ENCODE peak calls at places on chromosome 1, in seven cellular contexts. L, N, C, Y, E, U and Z are unnamed samples.

GRCh38 chr1:112995890-112996289 is 39.9 kb upstream of the SLC16A1 start:
- DNase-seq in L (no peak), N (no peak), C (no peak), Y (no peak), E (no peak), U (no peak), Z (no peak)

GRCh38 chr1:17099941-17100340 is 19.3 kb downstream of the PADI2 start:
- DNase-seq in L (no peak), N (no peak), C (no peak), Y (no peak), E (no peak), U (no peak), Z (no peak)

GRCh38 chr1:171210355-171210754 is 25.3 kb downstream of the FMO2 start:
- DNase-seq in L (no peak), N (no peak), C (no peak), Y (no peak), E (no peak), U (no peak), Z (peak)

GRCh38 chr1:53115403-53116306 is 26.8 kb downstream of the SLC1A7 start:
- DNase-seq in L (no peak), N (peak), C (peak), Y (no peak), E (peak), U (no peak), Z (no peak)

GRCh38 chr1:79982218-79982617 is 975.7 kb upstream of the ADGRL4 start:
- DNase-seq in L (no peak), N (no peak), C (no peak), Y (no peak), E (no peak), U (no peak), Z (no peak)

GRCh38 chr1:76068542-76068941 is 6.0 kb upstream of the ST6GALNAC3 start:
- DNase-seq in L (no peak), N (no peak), C (no peak), Y (no peak), E (peak), U (no peak), Z (no peak)

GRCh38 chr1:231666220-231666956 is 39.8 kb downstream of the DISC1 start:
- DNase-seq in L (no peak), N (no peak), C (no peak), Y (no peak), E (no peak), U (no peak), Z (no peak)

GRCh38 chr1:175131100-175131499 is 61.5 kb downstream of the KIAA0040 start:
- DNase-seq in L (no peak), N (no peak), C (no peak), Y (no peak), E (no peak), U (no peak), Z (no peak)

GRCh38 chr1:155978973-155979429 is 654 bp upstream of the ARHGEF2 start:
- DNase-seq in L (no peak), N (peak), C (no peak), Y (no peak), E (no peak), U (no peak), Z (no peak)

GRCh38 chr1:158037876-158038359 is 44.5 kb downstream of the KIRREL1 start:
- DNase-seq in L (no peak), N (no peak), C (no peak), Y (no peak), E (no peak), U (no peak), Z (no peak)

DNA sequence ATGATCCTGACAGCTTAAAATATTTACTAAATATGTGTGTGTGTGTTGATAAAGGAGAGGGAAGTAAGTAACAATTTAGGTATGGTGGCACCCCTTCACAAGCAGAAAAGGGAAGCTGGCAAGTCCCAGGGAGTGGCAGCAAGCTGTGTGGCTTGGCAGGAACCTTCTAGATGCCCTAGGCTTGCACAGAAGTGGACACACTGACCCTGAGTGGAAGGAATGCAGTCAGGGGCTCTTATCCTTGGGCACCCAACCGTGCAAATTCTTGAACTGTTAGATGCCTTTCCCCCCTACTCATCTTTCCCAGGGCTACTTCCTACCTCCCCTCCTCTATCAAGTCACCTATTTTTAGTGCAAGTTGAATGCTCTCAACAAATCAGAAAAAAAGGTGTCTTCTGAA is 18.9 kb downstream of the ACP6 start:
- DNase-seq in L (no peak), N (no peak), C (no peak), Y (no peak), E (no peak), U (no peak), Z (no peak)
- TF ChIP-seq JUND in L (no peak), N (no peak), C (no peak), Y (no peak), E (no peak), U (no peak), Z (no peak)

DNA sequence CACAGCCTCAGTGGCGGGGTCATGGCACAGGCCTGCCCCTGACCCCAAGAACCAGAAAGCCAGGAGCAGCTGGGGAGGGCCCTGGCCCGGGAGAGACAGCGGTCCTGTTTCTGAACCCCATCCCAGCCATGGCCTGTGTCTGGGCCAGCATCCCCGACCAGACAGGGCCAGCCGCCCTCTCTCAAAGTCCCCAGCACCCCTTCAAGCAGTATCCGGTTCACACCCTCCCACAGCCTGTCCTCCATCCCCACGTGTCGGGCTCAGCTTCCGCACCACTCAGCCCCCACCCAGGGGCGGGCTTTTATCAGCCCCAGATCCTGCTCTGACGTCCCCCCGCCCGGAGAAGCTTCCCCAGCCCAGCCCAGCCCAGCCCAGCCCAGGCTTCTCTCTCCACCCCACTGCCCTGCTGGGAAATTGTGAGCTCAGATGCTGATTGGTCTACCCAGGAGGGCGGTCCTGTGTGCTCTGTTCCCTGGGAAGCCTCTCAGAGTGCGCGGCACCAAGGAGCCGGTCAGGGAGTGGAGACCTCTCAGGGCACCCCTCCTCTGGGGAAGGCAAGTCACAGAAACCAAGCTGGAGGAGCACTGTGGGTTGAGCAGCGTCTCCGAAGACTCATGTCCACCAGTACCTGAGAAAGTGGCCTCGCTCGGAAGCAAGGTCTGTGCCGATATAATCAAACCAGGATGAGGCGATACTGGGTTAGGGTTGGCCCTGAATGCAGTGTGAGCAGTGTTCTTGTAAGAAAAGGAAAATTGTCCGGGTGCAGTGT is 4.7 kb upstream of the FAAP20 start:
- DNase-seq in L (no peak), N (peak), C (peak), Y (peak), E (peak), U (peak), Z (no peak)
- TF ChIP-seq JUND in L (no peak), N (peak), C (no peak), Y (no peak), E (no peak), U (no peak), Z (no peak)

GRCh38 chr1:43349594-43350306 is 9.0 kb upstream of the CDC20 start:
- DNase-seq in L (no peak), N (no peak), C (no peak), Y (no peak), E (no peak), U (no peak), Z (peak)

GRCh38 chr1:43350976-43351375 is 7.8 kb upstream of the CDC20 start:
- DNase-seq in L (no peak), N (no peak), C (no peak), Y (no peak), E (no peak), U (no peak), Z (no peak)

GRCh38 chr1:43346636-43347035 is 9.0 kb downstream of the MPL start:
- DNase-seq in L (no peak), N (no peak), C (no peak), Y (no peak), E (no peak), U (no peak), Z (no peak)

GRCh38 chr1:43348809-43349593 is 9.8 kb upstream of the CDC20 start:
- DNase-seq in L (peak), N (no peak), C (peak), Y (peak), E (peak), U (no peak), Z (peak)

DNA sequence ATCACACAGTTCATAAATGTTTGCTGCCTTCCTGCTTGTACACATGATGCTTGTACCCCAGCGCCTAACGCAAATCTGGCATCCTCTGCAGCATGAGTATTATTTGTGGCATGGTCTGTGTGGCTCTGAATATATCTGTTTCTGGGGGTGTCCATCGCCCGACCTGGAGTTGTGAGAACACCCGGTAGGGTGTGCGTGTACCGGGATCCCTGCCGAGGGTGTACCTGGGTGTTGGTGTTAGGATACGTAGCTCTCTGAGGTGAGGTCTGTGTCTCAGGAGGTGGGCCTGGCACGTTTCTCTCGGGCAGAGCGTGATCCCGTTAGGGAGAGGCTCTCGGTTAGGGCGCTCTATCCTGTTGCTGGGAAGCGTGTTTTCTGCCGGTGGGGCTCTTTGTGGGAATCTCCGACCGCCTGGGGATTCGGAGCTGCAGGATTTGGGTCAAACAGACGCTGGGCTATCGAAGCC is 10.4 kb upstream of the CDC20 start:
- DNase-seq in L (no peak), N (no peak), C (no peak), Y (no peak), E (peak), U (no peak), Z (peak)
- TF ChIP-seq JUND in L (no peak), N (no peak), C (no peak), Y (no peak), E (no peak), U (no peak), Z (no peak)

DNA sequence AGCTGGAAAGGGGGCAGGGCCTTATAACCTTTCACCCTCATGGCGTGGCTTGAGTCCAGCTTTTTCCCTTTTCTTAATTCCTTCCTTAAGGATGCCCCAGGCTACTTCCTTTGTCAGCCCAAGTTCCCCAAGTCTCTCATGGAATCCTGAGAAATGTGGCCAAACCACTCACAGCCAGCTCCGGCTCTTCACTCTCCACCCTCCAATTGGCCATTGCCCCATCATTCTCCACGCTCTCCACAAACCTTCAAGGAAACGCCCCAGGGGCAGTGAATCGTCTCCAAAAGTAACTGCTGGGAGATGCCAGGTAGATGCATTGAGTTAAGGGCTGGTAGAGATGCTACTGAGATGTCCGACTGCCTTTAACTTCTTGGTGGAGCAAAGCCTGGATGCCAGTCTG is 113.5 kb upstream of the CD34 start:
- DNase-seq in L (no peak), N (no peak), C (no peak), Y (no peak), E (no peak), U (no peak), Z (no peak)
- TF ChIP-seq JUND in L (no peak), N (no peak), C (no peak), Y (no peak), E (no peak), U (no peak), Z (no peak)

GRCh38 chr1:41659903-41660302 is 175.4 kb upstream of the EDN2 start:
- DNase-seq in L (no peak), N (no peak), C (no peak), Y (no peak), E (no peak), U (no peak), Z (no peak)

GRCh38 chr1:41657101-41657500 is 172.6 kb upstream of the EDN2 start:
- DNase-seq in L (no peak), N (no peak), C (no peak), Y (no peak), E (no peak), U (no peak), Z (no peak)

GRCh38 chr1:41657679-41658078 is 173.2 kb upstream of the EDN2 start:
- DNase-seq in L (no peak), N (no peak), C (no peak), Y (no peak), E (no peak), U (no peak), Z (no peak)

GRCh38 chr1:41659159-41659495 is 174.6 kb upstream of the EDN2 start:
- DNase-seq in L (no peak), N (no peak), C (no peak), Y (no peak), E (no peak), U (no peak), Z (no peak)

DNA sequence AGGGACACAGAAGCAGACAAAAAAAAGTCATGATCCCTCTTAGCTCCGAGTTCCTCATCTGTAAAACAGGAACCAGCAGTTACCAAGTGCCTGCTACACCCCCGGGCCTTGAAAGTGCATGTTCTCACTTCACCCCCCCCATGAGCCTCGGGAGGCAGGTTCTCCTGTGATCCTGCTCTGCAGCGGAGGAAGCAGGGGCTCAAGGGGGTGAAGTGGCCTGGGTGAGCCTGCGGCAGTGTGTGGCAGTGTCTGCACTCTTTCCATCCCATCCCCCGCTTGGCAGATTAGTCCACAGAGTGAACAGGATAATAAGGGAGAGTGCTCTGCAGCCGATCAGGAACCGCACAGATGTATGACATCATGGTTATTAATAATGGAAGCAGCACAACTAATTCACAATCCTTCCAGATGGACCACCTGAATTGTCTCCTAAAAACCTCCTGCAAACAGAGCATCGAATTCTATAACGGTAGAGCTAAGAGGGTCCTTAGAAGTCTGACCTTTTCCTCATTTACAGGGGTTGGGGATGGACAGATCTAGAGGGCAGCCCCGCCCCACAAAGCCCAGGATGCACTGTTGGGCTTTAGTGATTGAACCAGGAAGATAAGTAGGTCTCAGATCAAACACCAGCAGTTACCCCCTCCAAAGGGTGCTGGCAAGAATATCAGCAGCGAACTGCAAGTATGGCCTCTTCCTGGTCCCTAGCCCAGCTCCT is 174.1 kb upstream of the EDN2 start:
- DNase-seq in L (no peak), N (no peak), C (peak), Y (no peak), E (no peak), U (no peak), Z (no peak)
- TF ChIP-seq JUND in L (no peak), N (no peak), C (no peak), Y (no peak), E (no peak), U (no peak), Z (no peak)

DNA sequence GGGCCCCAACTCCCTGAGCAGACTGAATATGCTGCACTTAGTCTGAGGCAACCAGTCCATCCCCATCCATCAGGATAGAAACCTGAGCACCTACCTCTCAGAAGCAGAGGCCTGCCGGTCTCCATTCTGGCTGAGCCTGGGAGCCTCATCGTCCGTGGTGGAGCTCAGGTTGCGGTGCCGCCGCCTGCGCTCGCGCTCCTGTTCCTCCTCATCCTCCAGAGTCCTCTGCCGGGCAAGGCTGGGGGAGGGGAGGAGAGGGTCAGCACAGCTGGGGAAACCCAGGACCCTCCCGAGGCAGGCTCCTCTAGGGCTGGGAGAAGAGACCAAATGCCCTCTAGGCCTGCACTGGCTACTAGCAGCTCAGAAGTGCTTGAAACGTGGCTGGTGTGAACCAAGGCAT is 10.1 kb downstream of the LAD1 start:
- DNase-seq in L (no peak), N (no peak), C (no peak), Y (no peak), E (no peak), U (no peak), Z (no peak)
- TF ChIP-seq JUND in L (no peak), N (no peak), C (no peak), Y (no peak), E (no peak), U (no peak), Z (no peak)

GRCh38 chr1:54967372-54967771 is 13.1 kb upstream of the TMEM61 start:
- DNase-seq in L (no peak), N (no peak), C (no peak), Y (no peak), E (no peak), U (no peak), Z (no peak)
- TF ChIP-seq JUND in L (no peak), N (peak), C (no peak), Y (no peak), E (no peak), U (no peak), Z (no peak)

DNA sequence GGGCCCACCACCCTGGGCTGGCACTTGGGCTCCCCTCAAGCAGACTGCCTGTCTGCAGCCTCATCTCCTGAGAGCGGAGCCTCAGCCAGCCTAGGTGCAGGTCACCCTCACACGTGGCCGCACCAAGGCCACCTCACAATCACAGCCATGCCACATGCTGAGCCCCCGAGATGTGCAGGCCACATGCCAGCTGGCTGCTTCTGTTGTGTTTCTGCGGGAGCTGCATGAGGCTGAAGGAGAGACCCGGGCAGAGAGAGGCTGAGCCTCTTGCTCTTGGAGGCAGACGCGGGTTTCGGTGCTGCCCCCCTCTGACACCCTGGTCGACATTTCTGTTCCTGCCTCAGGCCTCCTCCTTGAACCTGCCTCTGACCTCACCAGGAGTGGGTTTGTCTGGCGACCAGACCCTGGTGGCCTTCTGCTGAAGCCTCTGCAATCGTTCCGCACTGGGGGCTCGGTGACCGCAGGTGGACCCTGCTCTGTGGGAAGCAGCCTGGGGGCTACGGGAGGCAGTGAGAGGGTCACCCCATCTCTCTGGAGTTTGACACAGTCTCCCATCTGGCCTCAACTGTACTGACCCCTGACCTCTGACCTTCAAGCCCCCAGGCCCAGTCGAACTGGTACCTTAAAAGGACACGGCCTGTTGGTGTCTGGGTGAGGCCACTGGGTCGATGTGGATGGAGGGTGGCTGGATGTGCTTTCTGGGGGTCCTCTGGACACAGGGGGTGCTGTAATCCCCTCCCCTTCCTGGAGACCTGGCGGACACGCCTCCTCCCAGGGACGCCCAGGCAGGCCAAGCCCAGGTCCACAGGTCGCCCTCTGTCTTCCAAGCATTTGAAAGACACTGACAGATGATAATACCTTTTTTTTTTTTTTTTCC is 13.0 kb upstream of the C1orf174 start:
- DNase-seq in L (no peak), N (peak), C (no peak), Y (no peak), E (no peak), U (no peak), Z (no peak)
- TF ChIP-seq JUND in L (no peak), N (no peak), C (no peak), Y (no peak), E (no peak), U (no peak), Z (no peak)